ENCODE peak calls at places on chromosome 1, in eight cellular contexts. Y is ovary; W is left lung; K is thoracic aorta; D is psoas muscle; R is tibial nerve; H is OCI-LY7; A is CD8-positive, alpha-beta T cell. J is an unnamed sample.

GRCh38 chr1:201891451-201892045 is 2.9 kb downstream of the SHISA4 start:
- DNase-seq in Y (no peak), W (no peak), K (no peak), D (no peak), R (no peak), H (no peak), A (no peak), J (no peak)

GRCh38 chr1:223628233-223628632 is 37.3 kb downstream of the CAPN8 start:
- DNase-seq in Y (peak), W (no peak), K (no peak), D (peak), R (no peak), H (peak), A (peak), J (peak)

GRCh38 chr1:235057385-235058306 is 71.0 kb downstream of the TOMM20 start:
- DNase-seq in Y (no peak), W (no peak), K (no peak), D (no peak), R (no peak), H (no peak), A (no peak), J (no peak)

GRCh38 chr1:20634065-20634593 is 871 bp downstream of the PINK1 start:
- DNase-seq in Y (no peak), W (no peak), K (no peak), D (no peak), R (no peak), H (peak), A (no peak), J (no peak)

GRCh38 chr1:100325415-100326324 is 26.6 kb upstream of the CDC14A start:
- DNase-seq in Y (no peak), W (no peak), K (no peak), D (no peak), R (no peak), H (no peak), A (no peak), J (no peak)

GRCh38 chr1:74690909-74691308 is 17.3 kb upstream of the ERICH3 start:
- DNase-seq in Y (no peak), W (no peak), K (no peak), D (no peak), R (no peak), H (no peak), A (no peak), J (no peak)

GRCh38 chr1:30801826-30802198 is 44.2 kb upstream of the LAPTM5 start:
- DNase-seq in Y (peak), W (peak), K (peak), D (peak), R (peak), H (peak), A (peak), J (peak)

GRCh38 chr1:85225624-85226380 is 25.0 kb upstream of the SYDE2 start:
- DNase-seq in Y (no peak), W (no peak), K (no peak), D (no peak), R (no peak), H (no peak), A (no peak), J (no peak)

GRCh38 chr1:93081716-93082115 is 2.6 kb downstream of the MTF2 start:
- DNase-seq in Y (no peak), W (no peak), K (no peak), D (no peak), R (no peak), H (no peak), A (no peak), J (no peak)

DNA sequence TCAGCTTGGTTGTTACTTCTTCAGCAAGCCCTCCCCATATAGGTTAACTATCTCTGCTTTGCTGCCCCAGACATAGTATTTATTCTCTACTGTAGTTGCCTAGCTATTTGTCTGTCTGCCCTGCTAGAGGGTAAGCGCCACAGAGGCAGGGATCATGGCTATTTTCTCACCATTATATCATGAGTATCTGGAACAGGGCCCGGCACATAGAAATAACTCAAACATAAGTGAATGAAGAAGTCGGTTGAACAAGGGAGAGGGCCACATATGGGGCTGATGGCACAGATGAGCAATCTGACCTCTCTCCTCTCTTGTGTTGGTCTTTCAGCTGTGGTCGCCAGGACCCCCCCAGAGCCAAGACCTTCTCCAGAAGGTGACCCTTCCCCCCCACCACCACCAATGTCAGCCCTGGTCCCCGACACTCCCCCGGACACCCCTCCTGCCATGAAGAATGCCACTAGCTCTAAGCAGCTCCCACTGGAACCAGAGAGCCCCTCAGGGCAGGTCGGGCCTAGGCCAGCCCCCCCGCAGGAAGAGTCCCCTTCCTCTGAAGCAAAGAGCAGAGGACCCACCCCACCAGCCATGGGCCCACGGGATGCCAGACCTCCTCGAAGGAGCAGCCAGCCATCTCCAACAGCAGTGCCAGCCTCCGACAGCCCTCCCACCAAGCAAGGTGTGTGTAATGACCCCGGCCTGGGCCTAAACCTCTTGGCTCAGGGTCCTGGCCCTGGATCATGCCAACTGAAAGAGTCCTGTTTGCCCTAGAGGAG is 14.9 kb downstream of the MAP7D1 start:
- DNase-seq in Y (no peak), W (no peak), K (no peak), D (no peak), R (no peak), H (no peak), A (no peak), J (no peak)
- H3K27ac ChIP-seq in Y (no peak), W (no peak), K (peak), D (peak), R (no peak), H (no peak), A (no peak), J (peak)

DNA sequence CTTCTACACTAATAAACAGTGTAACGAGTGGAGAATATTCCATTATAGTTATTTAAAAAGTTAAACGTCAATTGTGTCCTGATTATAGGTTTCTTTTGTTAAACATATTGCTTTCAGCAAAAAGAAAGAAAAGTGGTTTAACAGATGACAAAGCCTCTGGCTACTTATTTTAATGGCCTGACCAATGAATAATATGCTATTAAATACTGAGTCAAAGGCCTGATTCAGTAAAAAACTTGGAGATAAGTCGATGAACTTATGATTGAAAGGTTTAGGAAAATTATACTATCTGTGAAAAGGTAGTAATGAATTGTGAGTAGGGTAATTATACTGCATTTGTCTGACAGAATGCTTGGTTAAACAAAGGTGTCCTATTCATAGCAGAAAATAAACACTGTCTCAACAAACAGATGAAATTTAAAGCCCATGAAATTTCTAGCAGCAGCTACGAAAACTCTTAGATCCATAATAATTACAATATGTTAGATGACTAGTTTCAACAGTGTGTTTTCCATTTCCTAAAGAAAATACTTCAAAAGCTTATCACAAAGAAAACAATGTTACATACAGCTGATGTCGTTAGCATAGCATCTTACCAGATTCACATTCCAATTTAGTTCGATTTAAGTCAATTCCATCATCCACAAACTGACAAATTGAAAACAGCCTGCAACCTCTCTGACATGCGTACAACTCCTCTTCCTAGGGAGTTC is 6.2 kb downstream of the TMEM59 start:
- DNase-seq in Y (no peak), W (no peak), K (no peak), D (no peak), R (no peak), H (no peak), A (no peak), J (no peak)
- H3K27ac ChIP-seq in Y (no peak), W (no peak), K (no peak), D (no peak), R (no peak), H (peak), A (no peak), J (peak)

GRCh38 chr1:231465051-231465450 is 43.0 kb upstream of the EGLN1 start:
- DNase-seq in Y (no peak), W (no peak), K (no peak), D (no peak), R (no peak), H (no peak), A (no peak), J (no peak)

GRCh38 chr1:231463541-231463940 is 41.5 kb upstream of the EGLN1 start:
- DNase-seq in Y (no peak), W (no peak), K (no peak), D (no peak), R (no peak), H (no peak), A (no peak), J (no peak)

DNA sequence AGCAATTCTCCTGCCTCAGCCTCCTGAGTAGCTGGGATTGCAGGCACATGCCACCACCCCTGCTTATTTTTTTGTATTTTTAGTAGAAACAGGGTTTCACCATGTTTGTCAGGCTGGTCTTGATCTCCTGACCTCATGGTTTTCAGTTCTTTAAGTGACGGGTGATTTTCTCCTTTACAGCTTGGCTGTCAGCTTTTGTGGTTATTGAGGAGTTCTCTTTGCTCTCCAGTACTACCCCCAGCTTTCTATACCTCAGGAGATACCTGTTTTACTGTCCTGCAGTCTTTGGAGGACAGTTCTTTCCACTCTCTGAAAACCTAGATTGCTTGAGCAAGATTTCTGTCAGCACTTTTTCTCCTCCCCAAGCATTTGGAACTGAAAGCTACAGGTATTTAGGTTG is 45.9 kb upstream of the EGLN1 start:
- DNase-seq in Y (no peak), W (no peak), K (no peak), D (no peak), R (no peak), H (no peak), A (no peak), J (no peak)
- H3K27ac ChIP-seq in Y (no peak), W (no peak), K (no peak), D (no peak), R (no peak), H (no peak), A (no peak), J (peak)

GRCh38 chr1:27302612-27303011 is 19.4 kb upstream of the TMEM222 start:
- DNase-seq in Y (no peak), W (no peak), K (no peak), D (no peak), R (no peak), H (no peak), A (no peak), J (no peak)

GRCh38 chr1:27307851-27308598 is 13.9 kb upstream of the TMEM222 start:
- DNase-seq in Y (no peak), W (no peak), K (no peak), D (no peak), R (no peak), H (no peak), A (no peak), J (no peak)

GRCh38 chr1:27306892-27307850 is 14.8 kb upstream of the TMEM222 start:
- DNase-seq in Y (no peak), W (no peak), K (no peak), D (no peak), R (no peak), H (no peak), A (no peak), J (no peak)

GRCh38 chr1:27303509-27303908 is 18.5 kb upstream of the TMEM222 start:
- DNase-seq in Y (no peak), W (no peak), K (no peak), D (no peak), R (no peak), H (no peak), A (no peak), J (no peak)

DNA sequence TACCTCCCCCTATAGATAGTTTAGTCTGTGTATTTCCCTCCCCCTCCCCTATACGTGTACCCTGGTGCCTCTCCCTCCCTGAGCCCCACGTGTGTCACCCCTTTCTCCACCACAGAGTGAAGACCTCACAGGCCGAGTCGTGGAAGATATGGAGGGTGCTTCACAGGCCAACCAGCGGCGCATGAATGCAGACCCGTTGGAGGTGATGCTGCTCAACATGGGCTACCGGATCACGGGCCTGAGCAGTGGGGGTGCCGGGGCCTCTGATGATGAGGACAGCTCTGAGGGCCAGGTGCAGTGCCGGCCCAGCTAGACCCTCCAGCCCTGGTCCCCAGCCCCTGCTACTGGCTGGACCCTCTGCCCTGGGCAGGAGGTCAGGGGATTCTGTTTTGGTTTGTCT is 15.9 kb upstream of the TMEM222 start:
- DNase-seq in Y (no peak), W (no peak), K (no peak), D (no peak), R (no peak), H (no peak), A (no peak), J (no peak)
- H3K27ac ChIP-seq in Y (no peak), W (no peak), K (no peak), D (no peak), R (no peak), H (no peak), A (no peak), J (no peak)

GRCh38 chr1:156892190-156893047 is 1.1 kb upstream of the PEAR1 start:
- DNase-seq in Y (peak), W (peak), K (peak), D (peak), R (peak), H (peak), A (peak), J (peak)

GRCh38 chr1:156894001-156894400 is 483 bp downstream of the PEAR1 start:
- DNase-seq in Y (no peak), W (peak), K (no peak), D (no peak), R (no peak), H (no peak), A (no peak), J (no peak)

GRCh38 chr1:156894711-156895407 is 1.3 kb downstream of the PEAR1 start:
- DNase-seq in Y (peak), W (peak), K (no peak), D (peak), R (peak), H (no peak), A (no peak), J (no peak)

GRCh38 chr1:156895408-156895874 is 1.9 kb downstream of the PEAR1 start:
- DNase-seq in Y (no peak), W (no peak), K (no peak), D (no peak), R (peak), H (no peak), A (no peak), J (no peak)

GRCh38 chr1:156893048-156893953 is at the start of gene PEAR1:
- DNase-seq in Y (peak), W (peak), K (no peak), D (peak), R (peak), H (no peak), A (no peak), J (no peak)
- H3K27ac ChIP-seq in Y (peak), W (peak), K (peak), D (peak), R (peak), H (no peak), A (no peak), J (peak)

GRCh38 chr1:204266504-204267034 is 52.8 kb upstream of the GOLT1A start:
- DNase-seq in Y (no peak), W (no peak), K (no peak), D (no peak), R (no peak), H (no peak), A (no peak), J (no peak)

GRCh38 chr1:204264805-204265204 is 51.0 kb upstream of the GOLT1A start:
- DNase-seq in Y (no peak), W (no peak), K (no peak), D (no peak), R (no peak), H (no peak), A (no peak), J (no peak)

GRCh38 chr1:204265665-204266064 is 51.9 kb upstream of the GOLT1A start:
- DNase-seq in Y (no peak), W (no peak), K (no peak), D (no peak), R (no peak), H (no peak), A (no peak), J (no peak)

GRCh38 chr1:204268101-204268500 is 54.3 kb upstream of the GOLT1A start:
- DNase-seq in Y (no peak), W (no peak), K (no peak), D (no peak), R (no peak), H (no peak), A (no peak), J (no peak)

GRCh38 chr1:204267191-204267601 is 53.4 kb upstream of the GOLT1A start:
- DNase-seq in Y (no peak), W (no peak), K (no peak), D (no peak), R (no peak), H (no peak), A (no peak), J (peak)
- H3K27ac ChIP-seq in Y (no peak), W (no peak), K (no peak), D (no peak), R (no peak), H (no peak), A (no peak), J (peak)

DNA sequence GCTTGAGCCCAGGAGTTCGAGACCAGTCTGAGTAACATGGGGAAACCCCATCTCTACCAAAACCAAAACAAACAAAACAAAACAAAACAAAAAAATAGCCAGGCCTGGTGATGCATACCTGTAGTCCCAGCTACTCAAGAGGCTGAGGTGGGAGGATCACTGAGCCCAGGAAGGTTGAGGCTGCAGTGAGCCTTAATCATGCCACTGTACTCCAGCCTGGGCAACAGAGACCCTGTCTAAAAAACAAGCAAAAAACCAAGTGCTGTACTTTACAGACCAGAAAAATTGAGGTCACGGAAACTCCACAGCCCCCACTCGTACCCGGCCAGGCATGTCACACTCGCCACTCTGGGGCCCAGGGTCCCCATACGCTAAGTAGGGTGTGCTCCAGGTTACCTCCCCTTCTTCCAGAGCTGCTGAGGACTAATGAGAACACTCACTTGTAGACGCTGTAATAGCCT is 22.9 kb downstream of the ATP2B4 start:
- DNase-seq in Y (no peak), W (no peak), K (no peak), D (no peak), R (no peak), H (no peak), A (no peak), J (no peak)
- H3K27ac ChIP-seq in Y (peak), W (no peak), K (peak), D (no peak), R (peak), H (no peak), A (peak), J (no peak)

GRCh38 chr1:46675549-46676314 is 4.1 kb downstream of the TEX38 start:
- DNase-seq in Y (no peak), W (no peak), K (no peak), D (no peak), R (no peak), H (no peak), A (no peak), J (no peak)
- H3K27ac ChIP-seq in Y (no peak), W (no peak), K (no peak), D (no peak), R (no peak), H (no peak), A (peak), J (no peak)

GRCh38 chr1:21641076-21641475 is 28.1 kb downstream of the RAP1GAP start:
- DNase-seq in Y (no peak), W (no peak), K (no peak), D (no peak), R (no peak), H (no peak), A (no peak), J (no peak)
- H3K27ac ChIP-seq in Y (no peak), W (no peak), K (no peak), D (no peak), R (no peak), H (no peak), A (no peak), J (no peak)

GRCh38 chr1:50700226-50701020 is 259.6 kb downstream of the FAF1 start:
- DNase-seq in Y (no peak), W (no peak), K (no peak), D (no peak), R (no peak), H (no peak), A (no peak), J (no peak)
- H3K27ac ChIP-seq in Y (no peak), W (no peak), K (no peak), D (no peak), R (no peak), H (no peak), A (no peak), J (peak)